ENCODE peak calls at places on chromosomes 2 and 18, in seven cellular contexts. H, D, E, P, B, G and Y are unnamed samples.

GRCh38 chr18:79760348-79760747 is 37.4 kb upstream of the KCNG2 start:
- DNase-seq in P (no peak), D (no peak), G (no peak), B (no peak), H (no peak), E (no peak), Y (no peak)

GRCh38 chr2:203122317-203122998 is 107.8 kb downstream of the NBEAL1 start:
- DNase-seq in E (no peak), B (peak), H (peak), P (no peak), G (no peak), D (no peak), Y (no peak)

GRCh38 chr2:147017976-147018645 is 826.7 kb upstream of the ACVR2A start:
- DNase-seq in D (no peak), P (no peak), G (no peak), H (no peak), B (no peak), E (no peak), Y (no peak)

GRCh38 chr18:21179590-21180220 is 62.3 kb upstream of the GREB1L start:
- DNase-seq in P (peak), E (no peak), D (peak), B (peak), G (peak), H (peak), Y (peak)

GRCh38 chr18:13018379-13018778 is 27.2 kb downstream of the CEP192 start:
- DNase-seq in H (no peak), P (no peak), G (no peak), E (no peak), B (no peak), D (no peak), Y (no peak)

GRCh38 chr2:170013802-170014551 is 164.0 kb upstream of the MYO3B start:
- DNase-seq in B (no peak), P (no peak), H (peak), D (no peak), G (no peak), E (no peak), Y (peak)

GRCh38 chr2:60438653-60439052 is 114.8 kb downstream of the BCL11A start:
- DNase-seq in H (no peak), P (no peak), D (no peak), B (no peak), E (no peak), G (no peak), Y (no peak)

GRCh38 chr2:73981081-73981968 is 3.4 kb upstream of the TET3 start:
- DNase-seq in G (no peak), B (peak), E (peak), D (no peak), P (peak), H (no peak), Y (no peak)

GRCh38 chr2:227472265-227473018 is 486 bp downstream of the AGFG1 start:
- DNase-seq in P (peak), G (peak), E (peak), H (no peak), B (peak), D (no peak), Y (peak)

GRCh38 chr18:53070706-53071105 is 730.7 kb downstream of the DCC start:
- DNase-seq in H (no peak), P (no peak), B (no peak), E (no peak), G (no peak), D (no peak), Y (no peak)

GRCh38 chr2:160920791-160921303 is 239.4 kb upstream of the TANK start:
- DNase-seq in E (peak), B (no peak), D (no peak), G (peak), P (no peak), H (peak), Y (no peak)

DNA sequence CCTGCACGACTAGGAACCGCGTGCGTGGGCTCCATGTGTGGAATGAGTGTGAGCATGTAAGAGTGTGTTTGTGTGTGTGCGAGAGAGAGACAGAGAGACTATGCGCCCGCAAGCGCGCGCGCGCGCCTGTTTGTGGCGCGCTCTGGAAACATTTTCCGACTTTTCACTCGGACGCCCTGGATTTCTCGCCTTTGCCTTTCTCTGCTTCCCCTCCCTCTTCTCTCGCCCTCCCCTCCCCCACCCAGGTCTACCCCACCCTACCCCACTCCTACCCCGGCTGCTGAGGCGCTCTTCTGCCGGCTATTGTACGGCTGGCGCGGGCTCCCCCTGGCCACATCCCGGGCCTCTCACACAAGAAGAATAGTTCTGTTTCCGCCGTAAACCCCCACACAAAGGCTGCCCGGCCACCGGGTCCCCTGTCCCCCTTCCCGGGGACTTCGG is 7.0 kb upstream of the SIX3 start:
- DNase-seq in E (no peak), H (no peak), P (no peak), D (no peak), G (no peak), B (peak), Y (no peak)
- H3K4me3 ChIP-seq in E (no peak), H (no peak), P (no peak), D (no peak), G (no peak), B (peak), Y (no peak)

DNA sequence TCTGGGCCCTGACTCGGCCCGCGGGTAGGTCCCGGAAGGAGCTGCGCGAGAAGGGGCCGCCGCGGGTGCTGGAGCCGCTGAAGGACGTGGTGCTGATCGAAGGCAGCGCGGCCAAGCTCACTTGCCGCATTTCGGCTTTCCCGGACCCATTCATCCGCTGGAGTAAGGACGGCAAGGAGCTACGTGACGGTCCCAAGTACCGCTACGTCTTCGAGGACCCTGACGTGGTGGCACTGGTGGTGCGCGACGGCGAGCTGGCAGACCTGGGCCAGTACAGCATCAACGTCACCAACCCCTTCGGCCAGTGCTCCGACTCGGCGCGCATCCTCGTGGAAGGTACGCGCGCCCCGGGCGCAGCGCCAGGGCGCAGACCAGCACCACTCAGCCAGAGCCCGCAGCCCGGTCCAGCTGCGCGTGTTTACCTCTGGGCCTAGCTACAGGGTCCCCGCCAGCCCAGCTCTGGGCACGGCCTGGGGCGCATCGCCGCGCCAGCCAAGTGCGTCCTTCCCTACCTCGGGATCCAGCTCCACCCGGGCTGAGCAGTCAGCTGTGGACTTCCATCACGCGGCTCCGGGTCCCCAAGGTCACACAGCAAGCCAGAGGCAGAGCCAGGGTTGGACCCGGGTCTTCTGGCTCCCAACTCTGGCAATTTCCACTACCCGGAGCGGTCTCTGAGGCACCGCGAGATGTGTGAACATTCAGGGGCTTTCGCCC is 1.8 kb upstream of the GMPPA start:
- DNase-seq in G (peak), H (no peak), B (no peak), D (no peak), E (peak), P (peak), Y (peak)
- TF ChIP-seq POLR2A in G (no peak), H (no peak), B (no peak), D (no peak), E (no peak), P (no peak), Y (no peak)

DNA sequence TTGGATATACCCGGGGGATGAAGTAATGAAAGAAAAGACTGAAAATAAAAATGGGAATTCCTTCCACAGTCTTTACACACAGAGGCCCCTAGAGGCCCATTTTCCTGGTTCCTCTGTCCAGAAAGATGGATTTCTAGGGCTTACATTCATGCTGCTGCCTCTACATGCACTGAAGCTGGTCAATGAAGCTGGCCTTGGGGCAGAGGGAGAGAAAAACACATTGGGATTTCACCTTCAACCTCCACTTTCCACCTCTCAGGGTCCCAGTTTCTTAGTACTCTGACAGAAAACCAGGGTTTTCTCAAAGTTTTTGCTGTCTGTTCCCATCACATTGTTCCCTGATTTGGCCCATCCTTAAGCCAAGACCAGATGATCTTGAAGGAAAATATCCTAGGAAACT is 154.6 kb upstream of the ZSWIM2 start:
- DNase-seq in E (no peak), P (no peak), D (no peak), G (no peak), H (no peak), B (no peak), Y (no peak)
- H3K4me3 ChIP-seq in E (no peak), P (no peak), D (no peak), G (no peak), H (peak), B (no peak), Y (no peak)

GRCh38 chr2:105328281-105329196 is 996 bp downstream of the TGFBRAP1 start:
- DNase-seq in D (no peak), B (peak), H (peak), E (no peak), P (peak), G (peak), Y (peak)
- TF ChIP-seq POLR2A in D (peak), B (no peak), H (no peak), E (no peak), P (peak), G (no peak), Y (no peak)

GRCh38 chr2:241545113-241545512 is 13.4 kb upstream of the BOK start:
- DNase-seq in H (peak), D (no peak), E (no peak), B (no peak), G (no peak), P (no peak), Y (no peak)
- H3K4me3 ChIP-seq in H (peak), D (no peak), E (no peak), B (no peak), G (no peak), P (no peak), Y (no peak)